ENCODE peak calls at places on chromosomes 11 and 22, in four cellular contexts. One of them, this sample, is unnamed.

GRCh38 chr11:121892131-121892681 is 223.8 kb downstream of the BLID start:
- DNase-seq in tibial artery: no peak
- DNase-seq in fibroblast of lung: peak; percentile 28
- DNase-seq in thoracic aorta: no peak
- DNase-seq in this sample: peak; percentile 26

GRCh38 chr11:32032478-32032877 is 58.4 kb upstream of the RCN1 start:
- DNase-seq in tibial artery: no peak
- DNase-seq in fibroblast of lung: no peak
- DNase-seq in thoracic aorta: no peak
- DNase-seq in this sample: no peak

GRCh38 chr22:33919591-33920501 is at the start of gene LARGE1:
- DNase-seq in tibial artery: peak; percentile 25
- DNase-seq in fibroblast of lung: peak; percentile 29
- DNase-seq in thoracic aorta: no peak
- DNase-seq in this sample: peak; percentile 63

GRCh38 chr22:37818397-37819099 is 4.6 kb upstream of the GALR3 start:
- DNase-seq in tibial artery: peak; percentile 46
- DNase-seq in fibroblast of lung: peak; percentile 51
- DNase-seq in thoracic aorta: no peak
- DNase-seq in this sample: no peak

GRCh38 chr11:110883266-110883665 is 171.0 kb upstream of the ARHGAP20 start:
- DNase-seq in tibial artery: no peak
- DNase-seq in fibroblast of lung: peak; percentile 69
- DNase-seq in thoracic aorta: no peak
- DNase-seq in this sample: no peak

GRCh38 chr11:64102005-64102738 is 63.7 kb downstream of the MACROD1 start:
- DNase-seq in tibial artery: no peak
- DNase-seq in fibroblast of lung: no peak
- DNase-seq in thoracic aorta: no peak
- DNase-seq in this sample: no peak

GRCh38 chr22:35435201-35435712 is 35.3 kb downstream of the MCM5 start:
- DNase-seq in tibial artery: no peak
- DNase-seq in fibroblast of lung: no peak
- DNase-seq in thoracic aorta: no peak
- DNase-seq in this sample: no peak

GRCh38 chr11:83823461-83824025 is 537.4 kb upstream of the CCDC90B start:
- DNase-seq in tibial artery: no peak
- DNase-seq in fibroblast of lung: no peak
- DNase-seq in thoracic aorta: no peak
- DNase-seq in this sample: no peak

GRCh38 chr11:118438314-118438931 is 2.1 kb downstream of the KMT2A start:
- DNase-seq in tibial artery: peak; percentile 76
- DNase-seq in fibroblast of lung: peak; percentile 81
- DNase-seq in thoracic aorta: no peak
- DNase-seq in this sample: peak; percentile 55

GRCh38 chr11:44493383-44493782 is 72.1 kb upstream of the CD82 start:
- DNase-seq in tibial artery: no peak
- DNase-seq in fibroblast of lung: no peak
- DNase-seq in thoracic aorta: no peak
- DNase-seq in this sample: no peak

GRCh38 chr11:62205441-62205840 is 3.0 kb upstream of the SCGB2A1 start:
- DNase-seq in tibial artery: no peak
- DNase-seq in fibroblast of lung: no peak
- DNase-seq in thoracic aorta: no peak
- DNase-seq in this sample: no peak

GRCh38 chr11:93783362-93783761 is 720 bp upstream of the MED17 start:
- DNase-seq in tibial artery: no peak
- DNase-seq in fibroblast of lung: no peak
- DNase-seq in thoracic aorta: no peak
- DNase-seq in this sample: no peak

GRCh38 chr11:14518820-14519219 is 1.4 kb downstream of the PSMA1 start:
- DNase-seq in tibial artery: no peak
- DNase-seq in fibroblast of lung: no peak
- DNase-seq in thoracic aorta: no peak
- DNase-seq in this sample: no peak

GRCh38 chr11:3853935-3854659 is 1.4 kb upstream of the STIM1 start:
- DNase-seq in tibial artery: peak; percentile 45
- DNase-seq in fibroblast of lung: no peak
- DNase-seq in thoracic aorta: no peak
- DNase-seq in this sample: no peak

GRCh38 chr22:27681037-27681436 is 120.5 kb downstream of the MN1 start:
- DNase-seq in tibial artery: no peak
- DNase-seq in fibroblast of lung: no peak
- DNase-seq in thoracic aorta: no peak
- DNase-seq in this sample: no peak

GRCh38 chr11:8091671-8092070 is 10.7 kb downstream of the TUB start:
- DNase-seq in tibial artery: no peak
- DNase-seq in fibroblast of lung: no peak
- DNase-seq in thoracic aorta: no peak
- DNase-seq in this sample: no peak

GRCh38 chr11:43376594-43376993 is 17.9 kb downstream of the TTC17 start:
- DNase-seq in tibial artery: no peak
- DNase-seq in fibroblast of lung: peak; percentile 86
- DNase-seq in thoracic aorta: no peak
- DNase-seq in this sample: no peak

GRCh38 chr11:64850979-64851567 is 6.6 kb upstream of the CDC42BPG start:
- DNase-seq in tibial artery: no peak
- DNase-seq in fibroblast of lung: peak; percentile 50
- DNase-seq in thoracic aorta: no peak
- DNase-seq in this sample: no peak

GRCh38 chr11:65640483-65641207 is 2.7 kb downstream of the SIPA1 start:
- DNase-seq in tibial artery: peak; percentile 54
- DNase-seq in fibroblast of lung: no peak
- DNase-seq in thoracic aorta: no peak
- DNase-seq in this sample: no peak

GRCh38 chr11:114236829-114237228 is 59.4 kb upstream of the NNMT start:
- DNase-seq in tibial artery: no peak
- DNase-seq in fibroblast of lung: peak; percentile 79
- DNase-seq in thoracic aorta: no peak
- DNase-seq in this sample: no peak

GRCh38 chr11:34174411-34175041 is 69.1 kb downstream of the NAT10 start:
- DNase-seq in tibial artery: peak; percentile 82
- DNase-seq in fibroblast of lung: peak; percentile 65
- DNase-seq in thoracic aorta: peak; percentile 37
- DNase-seq in this sample: peak; percentile 89

GRCh38 chr11:64429970-64430369 is 71.0 kb downstream of the RPS6KA4 start:
- DNase-seq in tibial artery: no peak
- DNase-seq in fibroblast of lung: no peak
- DNase-seq in thoracic aorta: no peak
- DNase-seq in this sample: no peak

GRCh38 chr11:15911377-15912044 is 444.8 kb downstream of the SOX6 start:
- DNase-seq in tibial artery: peak; percentile 63
- DNase-seq in fibroblast of lung: peak; percentile 60
- DNase-seq in thoracic aorta: no peak
- DNase-seq in this sample: peak; percentile 70

GRCh38 chr11:65181569-65182257 is at the start of gene CAPN1:
- DNase-seq in tibial artery: peak; percentile 83
- DNase-seq in fibroblast of lung: peak; percentile 85
- DNase-seq in thoracic aorta: peak; percentile 82
- DNase-seq in this sample: peak; percentile 49

GRCh38 chr11:13028322-13028721 is 19.2 kb downstream of the RASSF10 start:
- DNase-seq in tibial artery: no peak
- DNase-seq in fibroblast of lung: no peak
- DNase-seq in thoracic aorta: no peak
- DNase-seq in this sample: no peak

GRCh38 chr11:74069146-74070046 is 60.5 kb upstream of the UCP3 start:
- DNase-seq in tibial artery: no peak
- DNase-seq in fibroblast of lung: no peak
- DNase-seq in thoracic aorta: no peak
- DNase-seq in this sample: no peak

GRCh38 chr22:27948569-27948968 is 29.5 kb upstream of the PITPNB start:
- DNase-seq in tibial artery: no peak
- DNase-seq in fibroblast of lung: no peak
- DNase-seq in thoracic aorta: no peak
- DNase-seq in this sample: no peak

GRCh38 chr22:40118979-40119378 is 58.7 kb upstream of the TNRC6B start:
- DNase-seq in tibial artery: no peak
- DNase-seq in fibroblast of lung: no peak
- DNase-seq in thoracic aorta: no peak
- DNase-seq in this sample: no peak

GRCh38 chr11:20962581-20962980 is 293.2 kb downstream of the NELL1 start:
- DNase-seq in tibial artery: no peak
- DNase-seq in fibroblast of lung: no peak
- DNase-seq in thoracic aorta: no peak
- DNase-seq in this sample: no peak

GRCh38 chr11:122897606-122898210 is 15.1 kb downstream of the JHY start:
- DNase-seq in tibial artery: no peak
- DNase-seq in fibroblast of lung: peak; percentile 25
- DNase-seq in thoracic aorta: no peak
- DNase-seq in this sample: no peak

GRCh38 chr11:69326622-69327219 is 32.8 kb downstream of the MYEOV start:
- DNase-seq in tibial artery: no peak
- DNase-seq in fibroblast of lung: no peak
- DNase-seq in thoracic aorta: no peak
- DNase-seq in this sample: peak; percentile 20

GRCh38 chr22:36244522-36245391 is 5.4 kb upstream of the APOL2 start:
- DNase-seq in tibial artery: peak; percentile 67
- DNase-seq in fibroblast of lung: peak; percentile 23
- DNase-seq in thoracic aorta: no peak
- DNase-seq in this sample: no peak

GRCh38 chr22:22138915-22139314 is 105.7 kb upstream of the VPREB1 start:
- DNase-seq in tibial artery: no peak
- DNase-seq in fibroblast of lung: no peak
- DNase-seq in thoracic aorta: no peak
- DNase-seq in this sample: no peak
- TF ChIP-seq CTCF in tibial artery: no peak
- TF ChIP-seq CTCF in fibroblast of lung: no peak
- TF ChIP-seq CTCF in thoracic aorta: no peak
- TF ChIP-seq CTCF in this sample: no peak

DNA sequence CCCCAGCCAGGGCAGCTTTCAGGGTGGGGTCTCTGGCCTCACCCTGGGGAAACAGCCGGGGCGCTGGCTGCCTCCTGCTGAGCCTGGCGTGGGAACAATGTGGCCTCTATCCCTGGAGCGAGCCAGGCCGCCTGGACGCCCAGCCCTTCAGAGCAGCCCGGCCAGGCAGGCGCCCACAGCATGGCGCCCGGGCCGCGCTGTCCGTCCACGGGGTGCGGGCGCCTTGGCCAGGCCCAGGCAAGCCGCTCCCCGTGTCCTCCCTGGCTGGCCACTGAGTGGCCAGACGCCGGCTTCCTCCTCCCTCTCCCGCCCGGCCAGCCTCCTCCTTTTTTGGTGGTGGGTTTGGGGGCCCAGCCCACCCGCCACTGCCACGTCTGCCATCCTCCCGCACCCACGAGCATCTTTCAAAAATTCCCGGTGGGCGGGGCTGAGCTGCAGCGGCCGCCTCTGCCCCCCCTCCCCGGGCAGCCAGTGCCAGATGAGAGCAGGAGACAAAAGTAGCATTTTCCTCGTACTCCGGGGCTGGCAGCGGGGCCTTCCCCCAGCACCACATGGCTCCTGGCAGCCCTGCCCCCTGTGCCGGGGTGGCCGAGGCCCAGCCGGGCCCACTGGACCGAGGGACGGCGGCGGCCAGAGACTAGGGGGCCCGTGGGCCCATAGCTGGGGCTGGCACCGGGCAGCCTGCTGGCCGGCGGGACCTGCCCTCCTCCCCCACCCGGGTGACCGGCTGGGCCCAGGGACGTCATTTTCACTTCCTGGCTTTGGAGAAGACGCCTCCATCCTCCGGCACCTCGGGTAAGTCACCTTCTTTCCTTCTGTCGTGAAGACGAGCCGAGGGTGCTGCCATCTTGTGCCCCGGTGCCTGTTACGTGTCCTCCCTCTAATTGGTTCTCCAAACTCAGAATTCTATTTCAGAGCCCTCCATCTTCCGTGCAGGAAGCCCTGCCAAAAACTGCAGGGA is 70.2 kb upstream of the PPARA start:
- DNase-seq in tibial artery: peak; percentile 87
- DNase-seq in fibroblast of lung: peak; percentile 71
- DNase-seq in thoracic aorta: peak; percentile 76
- DNase-seq in this sample: peak; percentile 17
- TF ChIP-seq CTCF in tibial artery: peak; percentile 5
- TF ChIP-seq CTCF in fibroblast of lung: no peak
- TF ChIP-seq CTCF in thoracic aorta: no peak
- TF ChIP-seq CTCF in this sample: no peak

DNA sequence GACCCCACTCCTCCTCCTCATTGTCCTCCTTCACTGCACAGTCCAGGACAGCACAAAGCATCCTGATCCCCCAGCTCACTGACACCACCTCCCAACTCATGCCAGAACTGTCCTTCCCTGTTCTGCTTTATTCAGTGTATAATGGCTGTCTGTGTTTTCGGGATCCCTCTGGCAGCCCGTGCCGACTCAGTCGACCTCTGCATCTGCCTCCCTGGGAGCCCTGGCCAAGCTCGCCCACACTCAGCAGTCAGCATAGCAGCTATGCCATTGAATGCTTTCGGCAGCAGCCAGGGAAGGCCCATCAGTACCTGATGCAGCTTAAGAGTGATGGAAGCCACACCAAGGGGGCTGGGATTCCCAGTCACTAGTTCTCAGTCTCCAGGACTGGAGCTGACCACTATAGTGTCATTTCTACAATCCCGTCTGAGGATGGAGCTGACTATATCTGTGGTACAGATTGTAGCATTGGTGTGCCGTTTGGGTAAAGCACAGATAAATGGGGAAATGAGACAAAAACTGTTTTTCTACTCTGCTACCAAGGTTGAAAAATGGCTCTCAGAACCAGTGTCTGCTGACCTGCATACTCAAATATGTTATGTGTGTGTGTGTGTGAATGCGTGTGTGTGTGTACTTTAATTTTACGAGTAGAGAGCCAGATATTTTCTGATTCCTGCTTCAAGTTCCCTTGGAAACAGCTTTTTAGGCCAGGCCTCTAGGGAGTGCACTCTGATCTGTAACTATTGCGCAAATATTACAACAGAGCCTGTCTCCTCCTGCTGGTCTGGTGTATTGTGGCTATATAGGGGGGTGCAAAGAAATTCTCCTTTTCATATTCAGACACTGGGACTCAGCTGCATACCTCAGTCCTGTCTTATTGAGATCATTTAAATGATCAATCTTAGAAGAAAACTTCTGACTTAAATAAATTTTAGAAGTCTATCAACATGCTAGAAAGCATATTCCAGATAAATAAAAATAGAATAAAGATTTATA is 78.8 kb upstream of the TOP3B start:
- DNase-seq in tibial artery: peak; percentile 71
- DNase-seq in fibroblast of lung: peak; percentile 86
- DNase-seq in thoracic aorta: no peak
- DNase-seq in this sample: no peak
- TF ChIP-seq CTCF in tibial artery: peak; percentile 50
- TF ChIP-seq CTCF in fibroblast of lung: peak; percentile 32
- TF ChIP-seq CTCF in thoracic aorta: no peak
- TF ChIP-seq CTCF in this sample: no peak

GRCh38 chr11:126305699-126306098 is 1.8 kb downstream of the DCPS start:
- DNase-seq in tibial artery: no peak
- DNase-seq in fibroblast of lung: no peak
- DNase-seq in thoracic aorta: no peak
- DNase-seq in this sample: no peak

GRCh38 chr11:126304457-126305072 is 705 bp downstream of the DCPS start:
- DNase-seq in tibial artery: no peak
- DNase-seq in fibroblast of lung: no peak
- DNase-seq in thoracic aorta: no peak
- DNase-seq in this sample: no peak

GRCh38 chr11:126308271-126308671 is 4.4 kb downstream of the DCPS start:
- DNase-seq in tibial artery: no peak
- DNase-seq in fibroblast of lung: no peak
- DNase-seq in thoracic aorta: no peak
- DNase-seq in this sample: no peak

GRCh38 chr11:126307706-126308105 is 3.8 kb downstream of the DCPS start:
- DNase-seq in tibial artery: no peak
- DNase-seq in fibroblast of lung: peak; percentile 66
- DNase-seq in thoracic aorta: no peak
- DNase-seq in this sample: no peak

GRCh38 chr11:126303623-126304456 is at the start of gene DCPS:
- DNase-seq in tibial artery: peak; percentile 88
- DNase-seq in fibroblast of lung: peak; percentile 89
- DNase-seq in thoracic aorta: peak; percentile 44
- DNase-seq in this sample: peak; percentile 94
- TF ChIP-seq CTCF in tibial artery: no peak
- TF ChIP-seq CTCF in fibroblast of lung: no peak
- TF ChIP-seq CTCF in thoracic aorta: no peak
- TF ChIP-seq CTCF in this sample: no peak